ENCODE peak calls at places on chromosomes 2 and 18, in five cellular contexts. One of them, this sample, is unnamed.

GRCh38 chr2:113784823-113785744 is 28.6 kb upstream of the SLC35F5 start:
- DNase-seq in iris pigment epithelial cell: no peak
- DNase-seq in cardiac fibroblast: no peak
- DNase-seq in posterior cingulate gyrus: no peak
- DNase-seq in uterus: no peak
- DNase-seq in this sample: no peak

GRCh38 chr2:238774980-238775509 is 72.8 kb upstream of the TWIST2 start:
- DNase-seq in iris pigment epithelial cell: no peak
- DNase-seq in cardiac fibroblast: no peak
- DNase-seq in posterior cingulate gyrus: no peak
- DNase-seq in uterus: no peak
- DNase-seq in this sample: no peak

GRCh38 chr2:1741851-1742250 is 2.5 kb downstream of the PXDN start:
- DNase-seq in iris pigment epithelial cell: no peak
- DNase-seq in cardiac fibroblast: no peak
- DNase-seq in posterior cingulate gyrus: no peak
- DNase-seq in uterus: no peak
- DNase-seq in this sample: no peak

GRCh38 chr2:143736904-143737303 is 607.7 kb downstream of the ARHGAP15 start:
- DNase-seq in iris pigment epithelial cell: no peak
- DNase-seq in cardiac fibroblast: no peak
- DNase-seq in posterior cingulate gyrus: no peak
- DNase-seq in uterus: no peak
- DNase-seq in this sample: no peak

GRCh38 chr2:158772306-158773078 is 22.6 kb upstream of the DAPL1 start:
- DNase-seq in iris pigment epithelial cell: no peak
- DNase-seq in cardiac fibroblast: no peak
- DNase-seq in posterior cingulate gyrus: peak
- DNase-seq in uterus: no peak
- DNase-seq in this sample: no peak

GRCh38 chr2:152335016-152335850 is at the start of gene FMNL2:
- DNase-seq in iris pigment epithelial cell: peak
- DNase-seq in cardiac fibroblast: peak
- DNase-seq in posterior cingulate gyrus: peak
- DNase-seq in uterus: peak
- DNase-seq in this sample: peak

GRCh38 chr2:142670362-142670761 is 207.1 kb upstream of the KYNU start:
- DNase-seq in iris pigment epithelial cell: no peak
- DNase-seq in cardiac fibroblast: no peak
- DNase-seq in posterior cingulate gyrus: no peak
- DNase-seq in uterus: no peak
- DNase-seq in this sample: no peak

GRCh38 chr18:62586148-62586774 is 63.4 kb downstream of the ZCCHC2 start:
- DNase-seq in iris pigment epithelial cell: peak
- DNase-seq in cardiac fibroblast: peak
- DNase-seq in posterior cingulate gyrus: peak
- DNase-seq in uterus: peak
- DNase-seq in this sample: peak

GRCh38 chr2:239606955-239607794 is 206.4 kb upstream of the HDAC4 start:
- DNase-seq in iris pigment epithelial cell: no peak
- DNase-seq in cardiac fibroblast: no peak
- DNase-seq in posterior cingulate gyrus: no peak
- DNase-seq in uterus: no peak
- DNase-seq in this sample: no peak

GRCh38 chr2:217757108-217757463 is 245.7 kb downstream of the TNS1 start:
- DNase-seq in iris pigment epithelial cell: no peak
- DNase-seq in cardiac fibroblast: no peak
- DNase-seq in posterior cingulate gyrus: no peak
- DNase-seq in uterus: no peak
- DNase-seq in this sample: no peak